ENCODE peak calls at places on chromosomes 6 and 20, in five cellular contexts. G is aorta, F is NCI-H82, Q is ovary, A is fibroblast of the conjunctiva. I is an unnamed sample.

GRCh38 chr6:33000053-33000452 is 9.3 kb downstream of the HLA-DOA start:
- DNase-seq in G (no peak), F (peak), Q (no peak), A (no peak), I (peak)

GRCh38 chr20:1423625-1424106 is 30.8 kb upstream of the FKBP1A start:
- DNase-seq in G (no peak), F (peak), Q (no peak), A (peak), I (peak)

GRCh38 chr20:6122873-6123649 is at the start of gene FERMT1:
- DNase-seq in G (peak), F (peak), Q (peak), A (peak), I (peak)

GRCh38 chr6:110355727-110356126 is 2.4 kb downstream of the METTL24 start:
- DNase-seq in G (no peak), F (peak), Q (no peak), A (no peak), I (peak)

GRCh38 chr20:46122516-46123481 is 4.7 kb downstream of the CD40 start:
- DNase-seq in G (peak), F (no peak), Q (no peak), A (no peak), I (no peak)

GRCh38 chr6:128063850-128064539 is 163.1 kb upstream of the THEMIS start:
- DNase-seq in G (no peak), F (no peak), Q (no peak), A (no peak), I (no peak)

GRCh38 chr6:125104425-125104824 is 49.1 kb upstream of the TPD52L1 start:
- DNase-seq in G (no peak), F (peak), Q (no peak), A (no peak), I (peak)

GRCh38 chr6:8075185-8075584 is 11.0 kb upstream of the BLOC1S5 start:
- DNase-seq in G (no peak), F (no peak), Q (no peak), A (no peak), I (no peak)

GRCh38 chr6:89536230-89536629 is 102.3 kb downstream of the LYRM2 start:
- DNase-seq in G (no peak), F (no peak), Q (no peak), A (no peak), I (peak)

GRCh38 chr6:35445691-35446090 is 6.4 kb upstream of the FANCE start:
- DNase-seq in G (no peak), F (no peak), Q (no peak), A (no peak), I (no peak)

GRCh38 chr20:9686455-9686854 is 152.4 kb downstream of the PAK5 start:
- DNase-seq in G (no peak), F (no peak), Q (no peak), A (no peak), I (no peak)

GRCh38 chr20:10877345-10877744 is 203.5 kb upstream of the JAG1 start:
- DNase-seq in G (peak), F (no peak), Q (peak), A (no peak), I (no peak)

GRCh38 chr6:3850451-3851203 is 1.5 kb downstream of the FAM50B start:
- DNase-seq in G (no peak), F (no peak), Q (peak), A (no peak), I (no peak)

GRCh38 chr6:20868397-20869185 is 334.3 kb downstream of the CDKAL1 start:
- DNase-seq in G (no peak), F (peak), Q (peak), A (no peak), I (peak)

GRCh38 chr6:9332241-9332640 is 896.9 kb upstream of the SLC35B3 start:
- DNase-seq in G (no peak), F (peak), Q (no peak), A (no peak), I (peak)

GRCh38 chr6:23696946-23697345 is 429.1 kb upstream of the NRSN1 start:
- DNase-seq in G (no peak), F (no peak), Q (no peak), A (no peak), I (peak)

GRCh38 chr6:158467923-158468322 is 92.0 kb upstream of the TMEM181 start:
- DNase-seq in G (no peak), F (peak), Q (no peak), A (no peak), I (peak)

GRCh38 chr6:111620168-111620567 is 14.5 kb upstream of the TRAF3IP2 start:
- DNase-seq in G (no peak), F (peak), Q (peak), A (no peak), I (no peak)